ENCODE peak calls at places on chromosomes 4 and X, in eight cellular contexts. One of them, this sample, is unnamed.

GRCh38 chr4:4856071-4857000 is 3.1 kb upstream of the MSX1 start:
- DNase-seq in K562: no peak
- DNase-seq in A549: no peak
- DNase-seq in WTC11: peak; percentile 58
- DNase-seq in HepG2: no peak
- DNase-seq in endothelial cell of umbilical vein: peak; percentile 21
- DNase-seq in SK-N-SH: peak; percentile 70
- DNase-seq in HCT116: no peak
- DNase-seq in this sample: no peak

GRCh38 chrX:148024425-148025148 is 43.5 kb downstream of the FMR1NB start:
- DNase-seq in K562: no peak
- DNase-seq in A549: no peak
- DNase-seq in WTC11: no peak
- DNase-seq in HepG2: no peak
- DNase-seq in endothelial cell of umbilical vein: no peak
- DNase-seq in SK-N-SH: no peak
- DNase-seq in HCT116: no peak
- DNase-seq in this sample: peak; percentile 50

GRCh38 chr4:11010624-11011023 is 326.1 kb upstream of the CLNK start:
- DNase-seq in K562: no peak
- DNase-seq in A549: no peak
- DNase-seq in WTC11: no peak
- DNase-seq in HepG2: no peak
- DNase-seq in endothelial cell of umbilical vein: no peak
- DNase-seq in SK-N-SH: no peak
- DNase-seq in HCT116: no peak
- DNase-seq in this sample: no peak

GRCh38 chr4:25913056-25913850 is 767 bp upstream of the SMIM20 start:
- DNase-seq in K562: no peak
- DNase-seq in A549: no peak
- DNase-seq in WTC11: no peak
- DNase-seq in HepG2: no peak
- DNase-seq in endothelial cell of umbilical vein: peak; percentile 15
- DNase-seq in SK-N-SH: peak; percentile 52
- DNase-seq in HCT116: no peak
- DNase-seq in this sample: no peak

GRCh38 chrX:80174925-80175574 is 160.5 kb downstream of the TBX22 start:
- DNase-seq in K562: no peak
- DNase-seq in A549: no peak
- DNase-seq in WTC11: no peak
- DNase-seq in HepG2: no peak
- DNase-seq in endothelial cell of umbilical vein: no peak
- DNase-seq in SK-N-SH: no peak
- DNase-seq in HCT116: no peak
- DNase-seq in this sample: no peak

GRCh38 chr4:37882665-37883296 is 8.1 kb upstream of the TBC1D1 start:
- DNase-seq in K562: no peak
- DNase-seq in A549: peak; percentile 2
- DNase-seq in WTC11: no peak
- DNase-seq in HepG2: no peak
- DNase-seq in endothelial cell of umbilical vein: no peak
- DNase-seq in SK-N-SH: no peak
- DNase-seq in HCT116: no peak
- DNase-seq in this sample: no peak

GRCh38 chr4:77433102-77433733 is 172.4 kb upstream of the CXCL13 start:
- DNase-seq in K562: peak; percentile 11
- DNase-seq in A549: peak; percentile 50
- DNase-seq in WTC11: no peak
- DNase-seq in HepG2: peak; percentile 53
- DNase-seq in endothelial cell of umbilical vein: peak; percentile 56
- DNase-seq in SK-N-SH: peak; percentile 40
- DNase-seq in HCT116: peak; percentile 42
- DNase-seq in this sample: peak; percentile 60

GRCh38 chr4:149914521-149915115 is 99.0 kb upstream of the IQCM start:
- DNase-seq in K562: peak; percentile 32
- DNase-seq in A549: peak; percentile 57
- DNase-seq in WTC11: peak; percentile 54
- DNase-seq in HepG2: peak; percentile 32
- DNase-seq in endothelial cell of umbilical vein: peak; percentile 65
- DNase-seq in SK-N-SH: peak; percentile 69
- DNase-seq in HCT116: peak; percentile 52
- DNase-seq in this sample: peak; percentile 55

GRCh38 chr4:126137782-126138170 is 823.0 kb downstream of the FAT4 start:
- DNase-seq in K562: no peak
- DNase-seq in A549: no peak
- DNase-seq in WTC11: no peak
- DNase-seq in HepG2: no peak
- DNase-seq in endothelial cell of umbilical vein: no peak
- DNase-seq in SK-N-SH: no peak
- DNase-seq in HCT116: no peak
- DNase-seq in this sample: no peak

GRCh38 chrX:15663439-15663838 is 1.2 kb downstream of the CLTRN start:
- DNase-seq in K562: no peak
- DNase-seq in A549: no peak
- DNase-seq in WTC11: no peak
- DNase-seq in HepG2: no peak
- DNase-seq in endothelial cell of umbilical vein: no peak
- DNase-seq in SK-N-SH: no peak
- DNase-seq in HCT116: no peak
- DNase-seq in this sample: no peak

GRCh38 chr4:47744253-47744652 is 93.6 kb downstream of the CORIN start:
- DNase-seq in K562: no peak
- DNase-seq in A549: no peak
- DNase-seq in WTC11: no peak
- DNase-seq in HepG2: no peak
- DNase-seq in endothelial cell of umbilical vein: no peak
- DNase-seq in SK-N-SH: no peak
- DNase-seq in HCT116: no peak
- DNase-seq in this sample: no peak

GRCh38 chr4:7911044-7911578 is 28.6 kb downstream of the AFAP1 start:
- DNase-seq in K562: no peak
- DNase-seq in A549: peak; percentile 24
- DNase-seq in WTC11: peak; percentile 48
- DNase-seq in HepG2: no peak
- DNase-seq in endothelial cell of umbilical vein: no peak
- DNase-seq in SK-N-SH: peak; percentile 67
- DNase-seq in HCT116: no peak
- DNase-seq in this sample: no peak
- TF ChIP-seq MAX in K562: no peak
- TF ChIP-seq MAX in A549: no peak
- TF ChIP-seq MAX in WTC11: no peak
- TF ChIP-seq MAX in HepG2: no peak
- TF ChIP-seq MAX in endothelial cell of umbilical vein: no peak
- TF ChIP-seq MAX in SK-N-SH: no peak
- TF ChIP-seq MAX in HCT116: no peak
- TF ChIP-seq MAX in this sample: no peak

GRCh38 chrX:12580548-12580947 is 210.7 kb upstream of the PRPS2 start:
- DNase-seq in K562: no peak
- DNase-seq in A549: peak; percentile 11
- DNase-seq in WTC11: no peak
- DNase-seq in HepG2: peak; percentile 0
- DNase-seq in endothelial cell of umbilical vein: no peak
- DNase-seq in SK-N-SH: no peak
- DNase-seq in HCT116: no peak
- DNase-seq in this sample: no peak

GRCh38 chrX:12579311-12579710 is 211.9 kb upstream of the PRPS2 start:
- DNase-seq in K562: no peak
- DNase-seq in A549: no peak
- DNase-seq in WTC11: no peak
- DNase-seq in HepG2: no peak
- DNase-seq in endothelial cell of umbilical vein: no peak
- DNase-seq in SK-N-SH: no peak
- DNase-seq in HCT116: no peak
- DNase-seq in this sample: no peak

GRCh38 chrX:12583543-12583942 is 207.7 kb upstream of the PRPS2 start:
- DNase-seq in K562: no peak
- DNase-seq in A549: no peak
- DNase-seq in WTC11: peak; percentile 8
- DNase-seq in HepG2: no peak
- DNase-seq in endothelial cell of umbilical vein: no peak
- DNase-seq in SK-N-SH: no peak
- DNase-seq in HCT116: no peak
- DNase-seq in this sample: no peak

DNA sequence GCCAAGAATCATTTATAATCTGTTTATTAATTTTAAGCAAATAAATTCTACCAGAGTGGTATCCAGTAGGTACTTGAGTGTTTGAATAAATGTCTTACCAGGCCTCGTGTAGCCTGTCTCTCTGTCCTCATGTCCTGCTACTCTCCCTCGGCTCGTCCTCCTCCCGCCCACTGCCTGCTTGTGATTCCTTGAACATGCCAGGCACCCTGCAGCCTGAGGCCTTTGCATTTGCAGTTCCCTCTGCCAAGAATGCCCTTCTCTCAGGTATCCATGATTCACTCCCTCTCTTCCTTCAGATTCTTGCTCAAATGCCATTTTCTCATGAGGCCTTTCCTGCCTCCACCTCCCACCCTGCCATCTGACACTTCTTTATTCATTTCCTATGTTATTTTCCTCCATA is 209.7 kb upstream of the PRPS2 start:
- DNase-seq in K562: no peak
- DNase-seq in A549: no peak
- DNase-seq in WTC11: peak; percentile 9
- DNase-seq in HepG2: no peak
- DNase-seq in endothelial cell of umbilical vein: no peak
- DNase-seq in SK-N-SH: no peak
- DNase-seq in HCT116: no peak
- DNase-seq in this sample: no peak
- TF ChIP-seq MAX in K562: no peak
- TF ChIP-seq MAX in A549: no peak
- TF ChIP-seq MAX in WTC11: no peak
- TF ChIP-seq MAX in HepG2: no peak
- TF ChIP-seq MAX in endothelial cell of umbilical vein: no peak
- TF ChIP-seq MAX in SK-N-SH: no peak
- TF ChIP-seq MAX in HCT116: no peak
- TF ChIP-seq MAX in this sample: no peak

GRCh38 chr4:70178075-70178660 is 17.4 kb upstream of the ODAM start:
- DNase-seq in K562: no peak
- DNase-seq in A549: no peak
- DNase-seq in WTC11: no peak
- DNase-seq in HepG2: no peak
- DNase-seq in endothelial cell of umbilical vein: no peak
- DNase-seq in SK-N-SH: no peak
- DNase-seq in HCT116: no peak
- DNase-seq in this sample: no peak

GRCh38 chr4:70187216-70187615 is 8.3 kb upstream of the ODAM start:
- DNase-seq in K562: no peak
- DNase-seq in A549: no peak
- DNase-seq in WTC11: no peak
- DNase-seq in HepG2: peak; percentile 5
- DNase-seq in endothelial cell of umbilical vein: no peak
- DNase-seq in SK-N-SH: no peak
- DNase-seq in HCT116: no peak
- DNase-seq in this sample: no peak

GRCh38 chr4:70183940-70184246 is 11.6 kb upstream of the ODAM start:
- DNase-seq in K562: no peak
- DNase-seq in A549: no peak
- DNase-seq in WTC11: no peak
- DNase-seq in HepG2: no peak
- DNase-seq in endothelial cell of umbilical vein: no peak
- DNase-seq in SK-N-SH: no peak
- DNase-seq in HCT116: no peak
- DNase-seq in this sample: no peak

GRCh38 chr4:70182517-70183167 is 12.9 kb upstream of the ODAM start:
- DNase-seq in K562: no peak
- DNase-seq in A549: no peak
- DNase-seq in WTC11: no peak
- DNase-seq in HepG2: peak; percentile 100
- DNase-seq in endothelial cell of umbilical vein: no peak
- DNase-seq in SK-N-SH: no peak
- DNase-seq in HCT116: no peak
- DNase-seq in this sample: no peak

GRCh38 chr4:70183168-70183939 is 12.2 kb upstream of the ODAM start:
- DNase-seq in K562: peak; percentile 11
- DNase-seq in A549: peak; percentile 57
- DNase-seq in WTC11: peak; percentile 35
- DNase-seq in HepG2: peak; percentile 75
- DNase-seq in endothelial cell of umbilical vein: peak; percentile 53
- DNase-seq in SK-N-SH: peak; percentile 3
- DNase-seq in HCT116: peak; percentile 65
- DNase-seq in this sample: peak; percentile 65
- TF ChIP-seq MAX in K562: no peak
- TF ChIP-seq MAX in A549: no peak
- TF ChIP-seq MAX in WTC11: no peak
- TF ChIP-seq MAX in HepG2: no peak
- TF ChIP-seq MAX in endothelial cell of umbilical vein: no peak
- TF ChIP-seq MAX in SK-N-SH: no peak
- TF ChIP-seq MAX in HCT116: no peak
- TF ChIP-seq MAX in this sample: no peak

DNA sequence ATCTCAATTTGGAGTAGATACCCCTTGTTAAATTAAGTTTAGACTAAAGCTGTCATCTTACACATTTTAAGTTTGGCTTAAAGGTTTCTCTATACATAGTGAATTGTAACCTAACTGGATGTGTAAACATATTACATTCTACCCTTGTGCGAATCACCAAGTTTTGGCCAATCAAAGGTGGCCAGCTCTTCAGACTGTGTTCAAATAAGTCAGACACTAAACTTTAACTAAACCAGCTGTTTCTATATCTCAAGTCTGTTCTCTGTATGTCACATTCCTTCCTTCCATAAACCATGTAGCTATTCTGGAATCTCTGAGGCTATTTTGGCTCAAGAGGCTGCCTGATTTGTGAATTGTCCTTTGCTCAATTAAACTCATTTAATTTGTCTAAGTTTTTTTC is 6.8 kb downstream of the SULT1B1 start:
- DNase-seq in K562: no peak
- DNase-seq in A549: no peak
- DNase-seq in WTC11: no peak
- DNase-seq in HepG2: no peak
- DNase-seq in endothelial cell of umbilical vein: no peak
- DNase-seq in SK-N-SH: no peak
- DNase-seq in HCT116: no peak
- DNase-seq in this sample: no peak
- TF ChIP-seq MAX in K562: no peak
- TF ChIP-seq MAX in A549: no peak
- TF ChIP-seq MAX in WTC11: no peak
- TF ChIP-seq MAX in HepG2: no peak
- TF ChIP-seq MAX in endothelial cell of umbilical vein: no peak
- TF ChIP-seq MAX in SK-N-SH: no peak
- TF ChIP-seq MAX in HCT116: no peak
- TF ChIP-seq MAX in this sample: no peak